ENCODE peak calls at places on chromosomes 3 and 15, in six cellular contexts. S is left ventricle myocardium inferior, X is transverse colon, O is MM.1S, W is aorta, J is osteoblast. U is an unnamed sample. For H3K4me1, the result is how much of the 10 kb centered on the place peaks cover.

GRCh38 chr3:8532251-8532831 is 30.7 kb downstream of the LMCD1 start:
- DNase-seq in X (no peak), J (no peak), S (no peak), O (no peak), W (no peak), U (no peak)

GRCh38 chr3:43309372-43310305 is 23.3 kb downstream of the SNRK start:
- DNase-seq in J (no peak), W (no peak), S (no peak), X (no peak), O (no peak), U (no peak)

GRCh38 chr3:171810278-171811058 is at the start of gene PLD1:
- DNase-seq in O (peak), W (peak), S (peak), X (peak), J (peak), U (no peak)

GRCh38 chr3:116139607-116140006 is 305.7 kb downstream of the LSAMP start:
- DNase-seq in J (no peak), S (no peak), X (no peak), O (no peak), W (no peak), U (no peak)

GRCh38 chr15:87917480-87917879 is 339.1 kb downstream of the NTRK3 start:
- DNase-seq in W (no peak), J (no peak), O (no peak), X (no peak), S (no peak), U (no peak)

GRCh38 chr3:56919137-56919796 is 117.5 kb upstream of the ARHGEF3 start:
- DNase-seq in O (no peak), J (no peak), S (no peak), X (no peak), W (no peak), U (no peak)

GRCh38 chr15:31799711-31800321 is 230.5 kb upstream of the CHRNA7 start:
- DNase-seq in X (no peak), J (no peak), O (peak), S (peak), W (no peak), U (no peak)

GRCh38 chr3:24315342-24315741 is 179.3 kb downstream of the THRB start:
- DNase-seq in O (no peak), S (no peak), W (no peak), X (no peak), J (no peak), U (no peak)

GRCh38 chr3:23920151-23920655 is 3.3 kb downstream of the RPL15 start:
- DNase-seq in X (no peak), W (no peak), S (no peak), J (no peak), O (no peak), U (no peak)

GRCh38 chr15:92521624-92522008 is 127.9 kb downstream of the ST8SIA2 start:
- DNase-seq in X (peak), S (peak), J (peak), W (peak), O (peak), U (peak)

GRCh38 chr3:99534951-99535704 is 103.3 kb upstream of the COL8A1 start:
- DNase-seq in X (no peak), J (no peak), W (no peak), O (no peak), S (no peak), U (no peak)

GRCh38 chr3:188197388-188197847 is 43.5 kb downstream of the LPP start:
- DNase-seq in W (no peak), O (no peak), S (peak), X (no peak), J (no peak), U (no peak)

GRCh38 chr15:39474657-39475056 is 106.2 kb upstream of the THBS1 start:
- DNase-seq in O (no peak), X (no peak), S (no peak), J (no peak), W (no peak), U (no peak)

GRCh38 chr3:173584093-173584833 is 186.7 kb downstream of the NLGN1 start:
- DNase-seq in O (peak), S (no peak), W (no peak), X (no peak), J (peak), U (peak)

GRCh38 chr3:17407576-17407975 is 334.9 kb downstream of the TBC1D5 start:
- DNase-seq in W (no peak), S (no peak), J (no peak), O (no peak), X (no peak), U (no peak)

GRCh38 chr3:98901032-98901464 is 447 bp downstream of the DCBLD2 start:
- DNase-seq in O (peak), J (peak), S (peak), X (peak), W (peak), U (peak)

GRCh38 chr3:126916546-126916945 is 66.4 kb upstream of the PLXNA1 start:
- DNase-seq in W (no peak), X (no peak), S (no peak), J (no peak), O (no peak), U (no peak)
- H3K27ac ChIP-seq in W (no peak), X (no peak), S (no peak), J (no peak), O (peak), U (no peak)

DNA sequence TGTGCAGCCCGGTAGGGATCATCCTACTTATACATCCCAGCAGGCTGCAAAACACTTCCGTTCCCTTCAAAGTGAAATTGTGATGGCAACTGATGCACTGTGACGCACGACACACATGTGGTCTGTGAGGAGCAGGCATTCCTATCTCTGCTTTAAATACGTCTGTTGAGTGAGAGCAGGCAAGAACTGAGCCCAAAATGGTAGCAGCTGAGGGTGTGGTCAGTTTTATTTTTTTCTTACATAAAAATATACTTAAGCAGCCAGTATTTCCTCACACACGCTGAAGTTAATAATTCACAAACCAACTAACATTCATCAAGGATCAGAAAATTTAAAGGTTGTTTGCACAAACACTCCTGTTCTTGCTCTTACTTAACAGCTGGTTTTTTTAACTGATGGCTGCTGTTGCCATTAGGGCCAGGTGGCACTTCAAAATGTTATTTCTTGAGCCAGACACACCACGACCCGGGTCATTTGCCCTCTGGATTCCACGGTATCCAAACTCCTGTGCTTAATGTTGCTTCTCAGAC is 23.9 kb downstream of the LRIG1 start:
- DNase-seq in S (no peak), W (no peak), O (no peak), X (peak), J (no peak), U (no peak)
- H3K4me1 ChIP-seq in S (half or more), W (under half), O (under half), X (half or more), J (under half), U (half or more)

GRCh38 chr3:133547432-133548041 is 25.9 kb upstream of the CDV3 start:
- DNase-seq in X (no peak), S (peak), J (peak), W (no peak), O (peak), U (no peak)
- H3K27ac ChIP-seq in X (peak), S (peak), J (peak), W (peak), O (peak), U (no peak)

GRCh38 chr15:80918440-80918839 is 71.2 kb downstream of the MESD start:
- DNase-seq in X (no peak), J (no peak), W (no peak), S (no peak), O (no peak), U (no peak)

GRCh38 chr15:80921736-80922135 is 67.9 kb downstream of the MESD start:
- DNase-seq in J (no peak), S (no peak), W (no peak), X (no peak), O (no peak), U (no peak)

GRCh38 chr15:80924278-80924677 is 65.3 kb downstream of the MESD start:
- DNase-seq in O (no peak), S (no peak), X (no peak), J (no peak), W (no peak), U (no peak)

GRCh38 chr15:80923668-80924067 is 66.0 kb downstream of the MESD start:
- DNase-seq in W (no peak), J (peak), O (no peak), S (no peak), X (no peak), U (no peak)

GRCh38 chr15:80920271-80920699 is 69.3 kb downstream of the MESD start:
- DNase-seq in W (no peak), O (no peak), J (no peak), X (no peak), S (no peak), U (no peak)
- H3K4me1 ChIP-seq in W (under half), O (under half), J (under half), X (under half), S (under half), U (under half)

GRCh38 chr15:85707519-85708338 is 87.0 kb downstream of the KLHL25 start:
- DNase-seq in S (no peak), O (peak), J (no peak), X (no peak), W (no peak), U (peak)
- H3K27ac ChIP-seq in S (peak), O (peak), J (peak), X (peak), W (peak), U (peak)

GRCh38 chr3:71088742-71089141 is 494.8 kb downstream of the FOXP1 start:
- DNase-seq in W (no peak), O (no peak), J (no peak), S (no peak), X (no peak), U (no peak)
- H3K4me1 ChIP-seq in W (under half), O (under half), J (under half), S (under half), X (under half), U (half or more)

DNA sequence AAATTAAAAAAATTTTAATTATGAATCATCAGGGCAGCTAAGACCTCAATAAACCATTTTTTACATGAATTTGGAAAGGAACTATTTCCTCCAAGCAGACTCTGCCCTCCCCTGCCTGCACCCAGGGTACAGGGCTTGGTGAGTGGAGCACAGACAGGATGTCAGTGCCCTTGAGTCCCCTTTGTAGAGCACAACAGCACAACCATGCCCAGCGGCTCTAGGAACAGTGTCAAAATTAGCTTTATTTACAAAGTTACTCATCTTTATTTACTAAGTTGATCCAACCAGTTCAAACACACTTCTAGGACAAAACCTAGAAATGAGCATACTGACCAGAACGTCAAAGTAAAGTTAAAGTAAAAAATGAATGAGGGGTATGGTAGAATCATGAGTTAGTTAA is 90.6 kb upstream of the TSC22D2 start:
- DNase-seq in S (no peak), X (no peak), W (no peak), J (no peak), O (no peak), U (no peak)
- H3K27ac ChIP-seq in S (no peak), X (no peak), W (no peak), J (no peak), O (no peak), U (no peak)